ENCODE peak calls at places on chromosome 6, in five cellular contexts. A is brain microvascular endothelial cell, Y is IMR-90, L is cardiac fibroblast, J is BJ. O is an unnamed sample.

GRCh38 chr6:25582101-25582500 is 69.9 kb upstream of the SCGN start:
- DNase-seq in A (no peak), Y (no peak), L (no peak), J (no peak), O (no peak)

GRCh38 chr6:44131880-44132279 is 4.5 kb downstream of the TMEM63B start:
- DNase-seq in A (no peak), Y (no peak), L (no peak), J (no peak), O (no peak)

GRCh38 chr6:41836660-41837052 is 49.2 kb downstream of the TOMM6 start:
- DNase-seq in A (peak), Y (peak), L (no peak), J (no peak), O (no peak)

GRCh38 chr6:134517145-134517658 is 199.3 kb upstream of the SGK1 start:
- DNase-seq in A (peak), Y (peak), L (peak), J (peak), O (peak)

GRCh38 chr6:27273783-27274182 is 26.3 kb downstream of the PRSS16 start:
- DNase-seq in A (no peak), Y (no peak), L (no peak), J (no peak), O (no peak)

GRCh38 chr6:11258260-11259237 is 26.1 kb upstream of the NEDD9 start:
- DNase-seq in A (no peak), Y (no peak), L (no peak), J (no peak), O (peak)

GRCh38 chr6:22756365-22756764 is 187.0 kb downstream of the HDGFL1 start:
- DNase-seq in A (no peak), Y (peak), L (no peak), J (peak), O (no peak)

GRCh38 chr6:35295521-35296315 is 1.9 kb upstream of the DEF6 start:
- DNase-seq in A (no peak), Y (no peak), L (no peak), J (no peak), O (no peak)

GRCh38 chr6:114171473-114171872 is 171.3 kb downstream of the HS3ST5 start:
- DNase-seq in A (no peak), Y (no peak), L (no peak), J (no peak), O (no peak)

GRCh38 chr6:153698637-153699036 is 340.4 kb upstream of the OPRM1 start:
- DNase-seq in A (no peak), Y (no peak), L (no peak), J (no peak), O (no peak)

GRCh38 chr6:170106906-170107525 is 183.9 kb downstream of the DLL1 start:
- DNase-seq in A (no peak), Y (no peak), L (no peak), J (no peak), O (no peak)

GRCh38 chr6:34901930-34902329 is 12.9 kb downstream of the ANKS1A start:
- DNase-seq in A (peak), Y (peak), L (peak), J (no peak), O (no peak)

GRCh38 chr6:139161169-139161568 is 26.3 kb downstream of the HECA start:
- DNase-seq in A (no peak), Y (peak), L (no peak), J (peak), O (peak)

GRCh38 chr6:85594197-85594930 is 706 bp upstream of the SNX14 start:
- DNase-seq in A (no peak), Y (peak), L (peak), J (no peak), O (no peak)

GRCh38 chr6:29759457-29759856 is 36.2 kb downstream of the HLA-F start:
- DNase-seq in A (no peak), Y (no peak), L (no peak), J (no peak), O (no peak)

GRCh38 chr6:82507112-82507511 is 143.5 kb downstream of the TPBG start:
- DNase-seq in A (no peak), Y (no peak), L (no peak), J (peak), O (no peak)

GRCh38 chr6:28489366-28490190 is 26.0 kb downstream of the GPX6 start:
- DNase-seq in A (peak), Y (peak), L (peak), J (no peak), O (no peak)

GRCh38 chr6:30942338-30943060 is 1.7 kb downstream of the MUCL3 start:
- DNase-seq in A (peak), Y (peak), L (peak), J (peak), O (peak)

GRCh38 chr6:28719275-28719940 is 193.7 kb downstream of the GPX5 start:
- DNase-seq in A (peak), Y (peak), L (no peak), J (no peak), O (no peak)

GRCh38 chr6:148513145-148514071 is 170.8 kb downstream of the SASH1 start:
- DNase-seq in A (no peak), Y (peak), L (peak), J (no peak), O (no peak)

GRCh38 chr6:40355532-40355931 is 231.6 kb downstream of the LRFN2 start:
- DNase-seq in A (no peak), Y (no peak), L (no peak), J (no peak), O (no peak)

GRCh38 chr6:19538086-19538485 is 299.1 kb upstream of the ID4 start:
- DNase-seq in A (no peak), Y (no peak), L (no peak), J (no peak), O (no peak)

GRCh38 chr6:154229796-154230195 is 126.8 kb downstream of the IPCEF1 start:
- DNase-seq in A (no peak), Y (no peak), L (no peak), J (no peak), O (no peak)

DNA sequence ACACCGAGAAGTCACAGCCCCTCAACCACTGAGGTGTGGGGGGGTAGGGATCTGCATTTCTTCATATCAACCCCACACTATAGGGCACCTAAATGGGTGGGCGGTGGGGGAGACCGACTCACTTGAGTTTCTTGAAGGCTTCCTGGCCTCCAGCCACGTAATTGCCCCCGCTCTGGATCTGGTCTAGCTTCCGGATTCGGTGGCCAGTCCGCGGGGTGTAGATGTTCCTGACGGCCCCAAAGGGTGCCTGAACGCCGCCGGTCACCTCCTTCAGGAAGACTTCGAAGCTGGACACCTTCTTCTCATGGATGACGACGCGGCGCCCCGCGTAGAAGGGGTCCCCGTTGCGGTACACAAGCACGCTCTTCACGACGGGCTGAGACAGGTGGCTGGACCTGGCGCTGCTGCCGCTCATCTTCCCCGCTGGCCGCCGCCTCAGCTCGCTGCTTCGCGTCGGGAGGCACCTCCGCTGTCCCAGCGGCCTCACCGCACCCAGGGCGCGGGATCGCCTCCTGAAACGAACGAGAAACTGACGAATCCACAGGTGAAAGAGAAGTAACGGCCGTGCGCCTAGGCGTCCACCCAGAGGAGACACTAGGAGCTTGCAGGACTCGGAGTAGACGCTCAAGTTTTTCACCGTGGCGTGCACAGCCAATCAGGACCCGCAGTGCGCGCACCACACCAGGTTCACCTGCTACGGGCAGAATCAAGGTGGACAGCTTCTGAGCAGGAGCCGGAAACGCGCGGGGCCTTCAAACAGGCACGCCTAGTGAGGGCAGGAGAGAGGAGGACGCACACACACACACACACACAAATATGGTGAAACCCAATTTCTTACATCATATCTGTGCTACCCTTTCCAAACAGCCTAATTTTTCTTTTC is at the start of gene DCDC2:
- DNase-seq in A (no peak), Y (no peak), L (peak), J (no peak), O (no peak)
- TF ChIP-seq CTCF in A (no peak), Y (no peak), L (no peak), J (no peak), O (no peak)

GRCh38 chr6:33429745-33430042 is 9.8 kb downstream of the SYNGAP1 start:
- DNase-seq in A (no peak), Y (no peak), L (no peak), J (no peak), O (no peak)

GRCh38 chr6:33426590-33427563 is 7.0 kb downstream of the SYNGAP1 start:
- DNase-seq in A (no peak), Y (no peak), L (no peak), J (no peak), O (no peak)

GRCh38 chr6:33428891-33429744 is 9.3 kb downstream of the SYNGAP1 start:
- DNase-seq in A (no peak), Y (no peak), L (no peak), J (no peak), O (no peak)

GRCh38 chr6:33427585-33428218 is 7.8 kb downstream of the SYNGAP1 start:
- DNase-seq in A (no peak), Y (no peak), L (no peak), J (no peak), O (no peak)

DNA sequence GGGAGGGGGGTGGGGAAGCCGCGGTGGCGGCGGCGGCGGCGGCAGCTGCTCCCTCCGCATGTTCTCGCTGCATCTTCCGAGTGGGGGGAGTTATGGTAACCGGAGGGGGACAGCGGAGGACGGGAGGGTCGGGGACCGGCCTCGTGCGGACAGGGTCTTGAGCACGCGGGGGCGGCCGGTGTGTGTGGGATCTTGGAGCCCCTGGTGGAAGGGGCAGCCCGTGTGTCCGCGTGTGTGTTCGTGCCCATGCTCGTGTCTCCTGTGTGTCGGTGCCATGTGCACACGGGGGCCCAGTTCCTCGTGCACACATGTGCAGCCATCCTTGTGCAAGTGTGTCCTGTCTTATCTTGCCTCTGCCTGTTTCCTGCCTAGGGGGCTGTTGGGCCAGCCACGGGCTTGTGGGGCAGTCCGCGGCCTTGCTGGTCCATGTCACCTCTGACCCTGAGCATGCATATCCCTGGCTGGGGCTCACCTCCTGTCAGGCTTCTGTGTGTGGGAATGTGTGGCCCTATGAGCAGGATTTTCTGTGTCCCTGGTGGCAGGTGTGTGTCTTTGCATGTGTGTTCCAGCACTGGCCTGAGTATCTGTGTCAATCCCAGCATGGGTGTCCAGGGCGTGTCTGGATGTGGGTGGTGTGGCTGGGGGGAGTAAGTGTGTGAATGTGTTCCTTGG is 8.5 kb downstream of the SYNGAP1 start:
- DNase-seq in A (peak), Y (no peak), L (peak), J (no peak), O (no peak)
- H3K4me3 ChIP-seq in A (peak), Y (peak), L (peak), J (peak), O (peak)

GRCh38 chr6:20564269-20564668 is 30.0 kb downstream of the CDKAL1 start:
- DNase-seq in A (no peak), Y (peak), L (peak), J (no peak), O (peak)
- TF ChIP-seq CTCF in A (peak), Y (peak), L (peak), J (peak), O (peak)

DNA sequence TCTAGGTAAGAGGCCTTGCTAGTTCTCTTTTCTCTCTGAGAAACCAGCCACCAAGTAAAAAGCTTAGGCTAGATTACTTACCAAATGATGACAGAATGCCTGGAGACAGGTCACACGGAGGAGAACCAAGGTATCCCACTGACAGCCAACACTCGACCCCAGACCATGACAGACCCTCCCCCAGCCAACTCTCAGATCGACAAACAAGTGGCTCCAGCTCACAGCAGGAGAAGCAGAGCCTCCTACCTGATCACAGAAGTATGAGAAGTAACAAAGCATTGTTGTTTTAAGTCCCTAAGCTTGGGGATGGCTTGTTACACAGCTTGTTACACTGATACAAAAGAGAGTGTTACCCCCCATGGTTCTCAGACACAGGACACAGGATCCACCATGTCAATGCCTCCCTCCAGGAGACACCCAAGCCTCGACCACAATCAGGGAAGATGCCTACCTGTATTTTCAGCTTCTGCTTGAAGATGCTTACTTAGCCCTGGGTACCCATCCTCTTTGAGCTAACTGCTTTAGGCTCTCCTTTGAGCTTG is 423.8 kb upstream of the JARID2 start:
- DNase-seq in A (no peak), Y (no peak), L (no peak), J (no peak), O (no peak)
- H3K4me3 ChIP-seq in A (no peak), Y (no peak), L (no peak), J (no peak), O (no peak)

O was measured in astrocyte of the cerebellum.